ENCODE peak calls at places on chromosomes 11 and 22, in nine cellular contexts. J is caudate nucleus; U is ecto neural progenitor cell; S is HFF-Myc; M is SK-N-SH; T is LHCN-M2; H is tibial nerve; W is mucosa of gallbladder; A is stimulated activated CD8-positive, alpha-beta memory T cell treated with anti-CD3 and anti-CD28 coated beads, Interleukin-12 subunit alpha, Interleukin-12 subunit beta, amount 100 ng/mL, for 1 hour. D is an unnamed sample.

GRCh38 chr11:2525941-2526807 is 81.4 kb downstream of the KCNQ1 start:
- DNase-seq in J (no peak), H (no peak), S (no peak), W (no peak), A (no peak), U (peak), M (no peak), T (no peak), D (no peak)

GRCh38 chr11:68798221-68798813 is 43.4 kb downstream of the CPT1A start:
- DNase-seq in T (no peak), S (no peak), H (peak), U (peak), W (no peak), M (peak), A (peak), J (no peak), D (no peak)

GRCh38 chr11:70815485-70815832 is 417.1 kb downstream of the CTTN start:
- DNase-seq in J (no peak), T (no peak), W (no peak), M (no peak), H (no peak), U (no peak), S (no peak), A (no peak), D (no peak)

GRCh38 chr22:38272373-38273134 is at the start of gene TMEM184B:
- DNase-seq in W (peak), U (peak), A (peak), S (no peak), H (peak), J (peak), M (peak), T (peak), D (peak)

GRCh38 chr22:29030618-29031235 is 30.9 kb downstream of the C22orf31 start:
- DNase-seq in W (peak), S (peak), H (peak), A (no peak), J (peak), M (peak), T (peak), U (peak), D (no peak)

GRCh38 chr11:86785576-86785975 is 14.8 kb upstream of the PRSS23 start:
- DNase-seq in M (no peak), A (no peak), T (no peak), J (no peak), S (no peak), U (no peak), H (no peak), W (no peak), D (no peak)

GRCh38 chr11:6968816-6969215 is 42.6 kb downstream of the ZNF215 start:
- DNase-seq in T (peak), A (no peak), M (no peak), U (no peak), J (no peak), S (no peak), H (no peak), W (no peak), D (no peak)

GRCh38 chr11:118988280-118988679 is 9.7 kb upstream of the CENATAC start:
- DNase-seq in J (no peak), U (no peak), S (no peak), H (no peak), W (no peak), A (no peak), T (no peak), M (no peak), D (no peak)

GRCh38 chr11:64762916-64763803 is 3.4 kb upstream of the PYGM start:
- DNase-seq in H (no peak), U (no peak), J (no peak), T (no peak), A (no peak), M (peak), S (no peak), W (no peak), D (no peak)

GRCh38 chr11:44324787-44325525 is 15.0 kb upstream of the ALX4 start:
- DNase-seq in U (no peak), W (no peak), J (no peak), T (no peak), M (peak), A (no peak), H (no peak), S (no peak), D (no peak)

GRCh38 chr22:23384451-23384850 is 195.6 kb downstream of the IGLL1 start:
- DNase-seq in S (no peak), T (no peak), W (no peak), A (no peak), H (no peak), U (no peak), M (no peak), J (no peak), D (no peak)

GRCh38 chr11:57751676-57752253 is at the start of gene BTBD18:
- DNase-seq in A (no peak), M (peak), W (no peak), J (no peak), S (no peak), H (no peak), T (peak), U (no peak), D (no peak)

GRCh38 chr11:108606495-108607160 is 13.1 kb upstream of the EXPH5 start:
- DNase-seq in W (no peak), S (no peak), T (peak), J (no peak), U (no peak), M (no peak), A (no peak), H (no peak), D (no peak)

GRCh38 chr11:32466279-32466915 is 31.1 kb upstream of the WT1 start:
- DNase-seq in S (no peak), W (no peak), U (no peak), M (no peak), T (peak), A (no peak), J (no peak), H (no peak), D (no peak)

GRCh38 chr22:37182101-37182948 is 5.7 kb downstream of the C1QTNF6 start:
- DNase-seq in A (no peak), U (no peak), W (no peak), J (no peak), S (no peak), M (no peak), H (no peak), T (no peak), D (no peak)

GRCh38 chr11:124150684-124151083 is 32.5 kb upstream of the OR10D3 start:
- DNase-seq in H (no peak), T (no peak), M (no peak), S (no peak), U (no peak), W (no peak), J (no peak), A (no peak), D (no peak)

GRCh38 chr11:74672956-74673895 is 58.0 kb downstream of the CHRDL2 start:
- DNase-seq in A (no peak), W (peak), U (no peak), T (peak), J (no peak), M (peak), S (peak), H (peak), D (no peak)

GRCh38 chr11:66443602-66444001 is 5.0 kb upstream of the MRPL11 start:
- DNase-seq in A (no peak), T (peak), W (no peak), S (peak), M (no peak), J (no peak), H (no peak), U (no peak), D (no peak)

GRCh38 chr11:98036810-98037209 is 983.9 kb upstream of the CNTN5 start:
- DNase-seq in S (no peak), A (no peak), M (no peak), W (no peak), J (no peak), U (no peak), H (no peak), T (no peak), D (no peak)

GRCh38 chr22:38868886-38869381 is 3.1 kb downstream of the CBX6 start:
- DNase-seq in S (no peak), W (peak), J (peak), U (peak), A (peak), M (peak), H (peak), T (peak), D (peak)

GRCh38 chr11:113906038-113906437 is 1.4 kb downstream of the HTR3B start:
- DNase-seq in T (peak), W (no peak), A (no peak), J (no peak), M (no peak), U (no peak), S (no peak), H (no peak), D (no peak)

GRCh38 chr11:128892866-128893565 is 1.9 kb downstream of the KCNJ5 start:
- DNase-seq in U (no peak), M (no peak), T (no peak), A (no peak), S (no peak), H (no peak), W (no peak), J (no peak), D (no peak)

GRCh38 chr11:47186937-47187681 is 875 bp upstream of the PACSIN3 start:
- DNase-seq in U (peak), W (peak), A (peak), S (no peak), M (peak), T (peak), J (no peak), H (peak), D (no peak)